ENCODE peak calls at places on chromosomes 2 and 18, in eight cellular contexts. K is lower lobe of right lung; P is left ventricle myocardium inferior; N is breast epithelium; D is dorsolateral prefrontal cortex; Y is SJSA1; J is sigmoid colon; Z is effector memory CD4-positive, alpha-beta T cell. S is an unnamed sample.

GRCh38 chr2:191321861-191322662 is 76.9 kb downstream of the MYO1B start:
- DNase-seq in K (no peak), P (no peak), N (no peak), D (no peak), Y (no peak), J (no peak), Z (no peak), S (peak; percentile 98)

GRCh38 chr18:58544616-58545337 is 84.1 kb downstream of the ALPK2 start:
- DNase-seq in K (no peak), P (no peak), N (no peak), D (no peak), Y (no peak), J (no peak), Z (no peak), S (no peak)

GRCh38 chr2:24010477-24011277 is 792 bp downstream of the MFSD2B start:
- DNase-seq in K (no peak), P (no peak), N (no peak), D (no peak), Y (no peak), J (no peak), Z (no peak), S (no peak)

GRCh38 chr2:16041466-16041810 is 101.1 kb downstream of the MYCN start:
- DNase-seq in K (no peak), P (no peak), N (no peak), D (no peak), Y (no peak), J (no peak), Z (no peak), S (no peak)

GRCh38 chr2:190683802-190684201 is 34.9 kb downstream of the NAB1 start:
- DNase-seq in K (no peak), P (no peak), N (no peak), D (no peak), Y (no peak), J (no peak), Z (no peak), S (no peak)

GRCh38 chr2:137873860-137874259 is 90.4 kb upstream of the HNMT start:
- DNase-seq in K (no peak), P (no peak), N (no peak), D (no peak), Y (no peak), J (no peak), Z (no peak), S (no peak)

GRCh38 chr2:231613655-231614558 is 21.2 kb downstream of the TEX44 start:
- DNase-seq in K (peak; percentile 84), P (peak; percentile 91), N (peak; percentile 89), D (peak; percentile 80), Y (peak; percentile 93), J (peak; percentile 97), Z (peak; percentile 53), S (peak; percentile 70)

GRCh38 chr2:68837861-68838341 is 33.3 kb downstream of the BMP10 start:
- DNase-seq in K (no peak), P (no peak), N (no peak), D (no peak), Y (no peak), J (no peak), Z (no peak), S (no peak)

GRCh38 chr2:239892480-239893235 is 132.5 kb downstream of the NDUFA10 start:
- DNase-seq in K (no peak), P (no peak), N (no peak), D (no peak), Y (peak; percentile 27), J (no peak), Z (no peak), S (no peak)

GRCh38 chr2:61470122-61470951 is 550 bp downstream of the USP34 start:
- DNase-seq in K (peak; percentile 91), P (peak; percentile 89), N (peak; percentile 85), D (peak; percentile 65), Y (peak; percentile 88), J (peak; percentile 94), Z (peak; percentile 80), S (peak; percentile 85)

GRCh38 chr2:8059794-8060193 is 622.1 kb upstream of the ID2 start:
- DNase-seq in K (no peak), P (no peak), N (no peak), D (no peak), Y (no peak), J (no peak), Z (no peak), S (no peak)

GRCh38 chr18:45565280-45565970 is 49.9 kb upstream of the SLC14A2 start:
- DNase-seq in K (no peak), P (no peak), N (no peak), D (no peak), Y (no peak), J (no peak), Z (no peak), S (no peak)
- H3K4me3 ChIP-seq in K (no peak overlapping the region), P (no peak overlapping the region), N (no peak overlapping the region), D (no peak overlapping the region), Y (no peak overlapping the region), J (no peak overlapping the region), Z (no peak overlapping the region), S (no peak overlapping the region)

GRCh38 chr18:35043207-35043606 is 2.0 kb downstream of the MAPRE2 start:
- DNase-seq in K (no peak), P (no peak), N (no peak), D (no peak), Y (no peak), J (no peak), Z (no peak), S (no peak)

GRCh38 chr18:35042389-35043066 is 1.3 kb downstream of the MAPRE2 start:
- DNase-seq in K (no peak), P (no peak), N (no peak), D (no peak), Y (no peak), J (no peak), Z (no peak), S (no peak)

GRCh38 chr18:35047697-35048292 is 6.6 kb downstream of the MAPRE2 start:
- DNase-seq in K (no peak), P (no peak), N (no peak), D (no peak), Y (no peak), J (no peak), Z (no peak), S (no peak)

GRCh38 chr18:35045121-35045520 is 3.9 kb downstream of the MAPRE2 start:
- DNase-seq in K (no peak), P (no peak), N (no peak), D (no peak), Y (no peak), J (no peak), Z (no peak), S (no peak)

DNA sequence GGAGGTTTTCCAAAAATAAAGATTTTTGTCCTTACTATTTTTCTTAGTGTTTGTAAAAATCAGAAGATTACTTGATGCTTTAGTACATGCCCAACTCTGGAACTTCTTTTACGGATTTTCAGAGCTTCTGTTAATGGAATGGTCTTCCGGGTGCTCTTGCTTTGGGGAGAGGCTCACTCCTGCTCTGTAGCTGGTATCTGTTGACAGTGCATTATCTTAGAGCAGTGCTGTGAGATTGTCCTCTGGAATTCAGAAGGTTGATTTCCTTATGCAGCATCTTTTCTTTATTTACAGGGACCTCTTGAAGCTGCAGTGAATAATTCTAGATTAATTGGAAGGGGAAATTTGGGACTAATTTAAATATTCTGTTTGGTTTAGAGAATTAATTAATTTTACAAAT is 4.6 kb downstream of the MAPRE2 start:
- DNase-seq in K (no peak), P (no peak), N (no peak), D (no peak), Y (no peak), J (no peak), Z (no peak), S (no peak)
- H3K27ac ChIP-seq in K (peak overlapping the region; percentile 1), P (peak overlapping the region; percentile 93), N (no peak overlapping the region), D (no peak overlapping the region), Y (no peak overlapping the region), J (no peak overlapping the region), Z (no peak overlapping the region), S (no peak overlapping the region)

DNA sequence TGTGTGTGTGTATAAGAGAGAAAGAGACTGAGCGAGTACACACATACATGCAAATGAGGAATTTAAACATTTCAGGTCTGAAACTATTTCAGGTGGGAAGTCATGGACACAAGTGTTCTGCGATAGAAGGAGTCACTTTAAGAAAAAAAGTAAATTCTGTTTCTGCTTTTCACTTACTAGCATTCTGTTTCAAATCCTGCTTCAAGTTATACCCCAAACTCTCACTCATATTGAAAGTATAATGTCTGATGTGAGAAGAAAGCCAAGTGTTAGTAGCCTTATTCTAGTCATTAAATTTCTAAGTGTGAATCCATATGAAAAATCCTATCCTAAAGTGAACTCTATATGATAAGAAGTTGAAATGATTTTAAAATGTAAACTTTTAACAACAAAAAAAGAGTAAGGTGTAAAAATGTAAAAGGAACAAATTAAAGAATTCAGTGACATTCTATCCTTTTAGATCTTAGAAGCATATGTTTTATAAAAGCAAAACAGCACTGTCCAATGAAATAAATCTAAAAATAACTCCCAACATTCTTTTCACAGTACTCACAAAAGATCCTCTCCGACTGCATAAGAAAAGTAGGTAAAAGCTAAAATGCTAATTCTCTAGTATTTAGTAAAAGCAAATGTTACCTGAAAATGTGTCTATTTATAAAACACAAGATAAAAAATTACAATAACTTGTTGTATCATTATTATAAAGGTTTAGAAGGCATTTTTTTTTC is 570.6 kb downstream of the ZEB2 start:
- DNase-seq in K (no peak), P (no peak), N (no peak), D (no peak), Y (no peak), J (no peak), Z (no peak), S (no peak)
- H3K4me3 ChIP-seq in K (no peak overlapping the region), P (no peak overlapping the region), N (no peak overlapping the region), D (no peak overlapping the region), Y (no peak overlapping the region), J (no peak overlapping the region), Z (no peak overlapping the region), S (no peak overlapping the region)

GRCh38 chr2:37781028-37781427 is 109.6 kb upstream of the CDC42EP3 start:
- DNase-seq in K (no peak), P (no peak), N (no peak), D (no peak), Y (peak; percentile 63), J (no peak), Z (no peak), S (peak; percentile 78)

GRCh38 chr2:37779123-37779522 is 107.7 kb upstream of the CDC42EP3 start:
- DNase-seq in K (no peak), P (no peak), N (no peak), D (no peak), Y (no peak), J (no peak), Z (no peak), S (no peak)

GRCh38 chr2:37779611-37780010 is 108.2 kb upstream of the CDC42EP3 start:
- DNase-seq in K (no peak), P (no peak), N (no peak), D (no peak), Y (no peak), J (no peak), Z (no peak), S (peak; percentile 95)

GRCh38 chr2:37782155-37782673 is 110.8 kb upstream of the CDC42EP3 start:
- DNase-seq in K (no peak), P (no peak), N (no peak), D (no peak), Y (no peak), J (no peak), Z (no peak), S (no peak)

DNA sequence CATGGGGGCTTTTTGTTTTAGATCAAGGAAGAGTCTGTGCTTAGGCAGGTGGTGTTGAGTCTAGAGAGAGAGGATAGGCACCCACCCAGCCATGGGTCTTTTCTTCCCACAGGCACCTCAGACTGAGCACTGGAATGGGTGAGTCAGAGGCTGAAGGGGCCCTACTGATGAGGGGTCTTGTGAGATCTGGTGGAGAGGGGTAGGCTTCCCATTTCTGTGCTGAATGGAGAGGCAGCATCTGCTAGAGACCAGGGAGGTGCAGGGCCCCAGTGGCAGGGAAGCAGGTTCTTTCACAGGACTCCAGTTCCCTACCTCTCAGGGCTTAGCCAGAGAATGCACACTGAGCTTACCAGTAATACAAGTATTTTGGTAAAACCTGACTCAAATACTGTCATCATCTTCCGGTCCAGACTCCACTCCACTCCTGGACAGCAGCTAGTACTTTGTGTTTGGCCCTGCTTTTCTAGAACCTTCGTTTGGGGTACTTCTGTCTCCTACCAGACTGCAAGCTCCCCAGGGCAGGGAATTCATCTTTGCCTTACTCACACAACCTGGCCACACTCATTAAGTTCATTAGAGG is 108.7 kb upstream of the CDC42EP3 start:
- DNase-seq in K (no peak), P (no peak), N (no peak), D (no peak), Y (no peak), J (no peak), Z (no peak), S (peak; percentile 69)
- H3K27ac ChIP-seq in K (no peak overlapping the region), P (no peak overlapping the region), N (no peak overlapping the region), D (no peak overlapping the region), Y (peak overlapping the region; percentile 44), J (peak overlapping the region; percentile 80), Z (no peak overlapping the region), S (peak overlapping the region; percentile 76)